ENCODE peak calls at places on chromosomes 12 and 14, in six cellular contexts. One of them, this sample, is unnamed.

GRCh38 chr14:100178691-100179090 is 19.2 kb upstream of the DEGS2 start:
- DNase-seq in Caco-2: no peak
- DNase-seq in occipital lobe: no peak
- DNase-seq in NCI-H460: no peak
- DNase-seq in H54: no peak
- DNase-seq in head of caudate nucleus: no peak
- DNase-seq in this sample: no peak

GRCh38 chr12:70606001-70606400 is 31.2 kb downstream of the PTPRB start:
- DNase-seq in Caco-2: no peak
- DNase-seq in occipital lobe: no peak
- DNase-seq in NCI-H460: no peak
- DNase-seq in H54: no peak
- DNase-seq in head of caudate nucleus: no peak
- DNase-seq in this sample: peak

GRCh38 chr12:62446741-62447452 is 19.7 kb upstream of the MON2 start:
- DNase-seq in Caco-2: no peak
- DNase-seq in occipital lobe: no peak
- DNase-seq in NCI-H460: no peak
- DNase-seq in H54: no peak
- DNase-seq in head of caudate nucleus: no peak
- DNase-seq in this sample: no peak

GRCh38 chr14:33207467-33208015 is 268.9 kb downstream of the NPAS3 start:
- DNase-seq in Caco-2: no peak
- DNase-seq in occipital lobe: no peak
- DNase-seq in NCI-H460: no peak
- DNase-seq in H54: no peak
- DNase-seq in head of caudate nucleus: no peak
- DNase-seq in this sample: no peak

GRCh38 chr12:105445261-105446015 is 114.9 kb downstream of the C12orf75 start:
- DNase-seq in Caco-2: peak
- DNase-seq in occipital lobe: no peak
- DNase-seq in NCI-H460: peak
- DNase-seq in H54: no peak
- DNase-seq in head of caudate nucleus: no peak
- DNase-seq in this sample: peak

GRCh38 chr14:76264384-76264783 is 111.6 kb upstream of the ESRRB start:
- DNase-seq in Caco-2: no peak
- DNase-seq in occipital lobe: no peak
- DNase-seq in NCI-H460: no peak
- DNase-seq in H54: no peak
- DNase-seq in head of caudate nucleus: no peak
- DNase-seq in this sample: no peak

GRCh38 chr12:53090105-53090504 is 7.4 kb upstream of the IGFBP6 start:
- DNase-seq in Caco-2: no peak
- DNase-seq in occipital lobe: no peak
- DNase-seq in NCI-H460: no peak
- DNase-seq in H54: no peak
- DNase-seq in head of caudate nucleus: no peak
- DNase-seq in this sample: no peak

GRCh38 chr14:33332497-33332896 is 393.8 kb downstream of the NPAS3 start:
- DNase-seq in Caco-2: no peak
- DNase-seq in occipital lobe: peak
- DNase-seq in NCI-H460: no peak
- DNase-seq in H54: no peak
- DNase-seq in head of caudate nucleus: peak
- DNase-seq in this sample: no peak

GRCh38 chr12:5661820-5662219 is 229.9 kb downstream of the NTF3 start:
- DNase-seq in Caco-2: no peak
- DNase-seq in occipital lobe: no peak
- DNase-seq in NCI-H460: no peak
- DNase-seq in H54: no peak
- DNase-seq in head of caudate nucleus: no peak
- DNase-seq in this sample: no peak

GRCh38 chr12:25771062-25771461 is 187.4 kb upstream of the RASSF8 start:
- DNase-seq in Caco-2: no peak
- DNase-seq in occipital lobe: no peak
- DNase-seq in NCI-H460: no peak
- DNase-seq in H54: no peak
- DNase-seq in head of caudate nucleus: no peak
- DNase-seq in this sample: no peak

GRCh38 chr14:20802341-20803084 is at the start of gene RNASE1:
- DNase-seq in Caco-2: peak
- DNase-seq in occipital lobe: peak
- DNase-seq in NCI-H460: no peak
- DNase-seq in H54: no peak
- DNase-seq in head of caudate nucleus: peak
- DNase-seq in this sample: peak

GRCh38 chr12:1949771-1950470 is 31.5 kb upstream of the CACNA2D4 start:
- DNase-seq in Caco-2: peak
- DNase-seq in occipital lobe: peak
- DNase-seq in NCI-H460: no peak
- DNase-seq in H54: no peak
- DNase-seq in head of caudate nucleus: no peak
- DNase-seq in this sample: no peak

GRCh38 chr14:58912799-58913432 is 275.2 kb downstream of the DACT1 start:
- DNase-seq in Caco-2: no peak
- DNase-seq in occipital lobe: no peak
- DNase-seq in NCI-H460: no peak
- DNase-seq in H54: no peak
- DNase-seq in head of caudate nucleus: no peak
- DNase-seq in this sample: no peak

GRCh38 chr12:99131761-99132199 is 486.7 kb downstream of the APAF1 start:
- DNase-seq in Caco-2: no peak
- DNase-seq in occipital lobe: peak
- DNase-seq in NCI-H460: no peak
- DNase-seq in H54: no peak
- DNase-seq in head of caudate nucleus: peak
- DNase-seq in this sample: no peak

GRCh38 chr12:127107744-127108143 is 1159.2 kb upstream of the TMEM132C start:
- DNase-seq in Caco-2: no peak
- DNase-seq in occipital lobe: no peak
- DNase-seq in NCI-H460: no peak
- DNase-seq in H54: peak
- DNase-seq in head of caudate nucleus: no peak
- DNase-seq in this sample: no peak

GRCh38 chr12:113835913-113836312 is 130.2 kb downstream of the RBM19 start:
- DNase-seq in Caco-2: no peak
- DNase-seq in occipital lobe: no peak
- DNase-seq in NCI-H460: no peak
- DNase-seq in H54: no peak
- DNase-seq in head of caudate nucleus: no peak
- DNase-seq in this sample: no peak

GRCh38 chr12:25500651-25501050 is 52.4 kb downstream of the LMNTD1 start:
- DNase-seq in Caco-2: no peak
- DNase-seq in occipital lobe: no peak
- DNase-seq in NCI-H460: no peak
- DNase-seq in H54: no peak
- DNase-seq in head of caudate nucleus: no peak
- DNase-seq in this sample: no peak

GRCh38 chr12:126384029-126384564 is 1318.9 kb downstream of the AACS start:
- DNase-seq in Caco-2: no peak
- DNase-seq in occipital lobe: no peak
- DNase-seq in NCI-H460: no peak
- DNase-seq in H54: no peak
- DNase-seq in head of caudate nucleus: no peak
- DNase-seq in this sample: no peak

This sample was measured in endothelial cell of umbilical vein.